ENCODE peak calls at places on chromosomes 11 and 22, in six cellular contexts. U, W, V, D, Z and B are unnamed samples.

GRCh38 chr11:95375451-95375850 is 144.4 kb upstream of the SESN3 start:
- DNase-seq in U (no peak), W (peak), V (no peak), D (no peak), Z (no peak), B (no peak)

GRCh38 chr11:34149786-34150185 is 44.4 kb downstream of the NAT10 start:
- DNase-seq in U (no peak), W (no peak), V (no peak), D (no peak), Z (no peak), B (no peak)

GRCh38 chr11:37511425-37511933 is 913.4 kb upstream of the RAG2 start:
- DNase-seq in U (peak), W (peak), V (no peak), D (no peak), Z (no peak), B (peak)

GRCh38 chr22:17744430-17744829 is 29.8 kb downstream of the BID start:
- DNase-seq in U (no peak), W (no peak), V (no peak), D (no peak), Z (no peak), B (no peak)

GRCh38 chr11:32137263-32137662 is 46.4 kb downstream of the RCN1 start:
- DNase-seq in U (peak), W (peak), V (peak), D (no peak), Z (no peak), B (peak)

GRCh38 chr11:9535189-9535781 is 38.2 kb upstream of the WEE1 start:
- DNase-seq in U (peak), W (peak), V (no peak), D (peak), Z (peak), B (peak)

GRCh38 chr22:40451230-40451629 is 80.8 kb downstream of the SGSM3 start:
- DNase-seq in U (no peak), W (no peak), V (no peak), D (no peak), Z (no peak), B (no peak)

GRCh38 chr22:32204856-32205722 is at the start of gene RFPL2:
- DNase-seq in U (peak), W (peak), V (no peak), D (peak), Z (peak), B (peak)

GRCh38 chr22:36368359-36368983 is 19.3 kb downstream of the MYH9 start:
- DNase-seq in U (peak), W (peak), V (no peak), D (no peak), Z (no peak), B (peak)

GRCh38 chr11:58567889-58568512 is 7.7 kb downstream of the LPXN start:
- DNase-seq in U (peak), W (peak), V (no peak), D (no peak), Z (peak), B (peak)

GRCh38 chr11:88353835-88354496 is 16.4 kb upstream of the CTSC start:
- DNase-seq in U (no peak), W (no peak), V (no peak), D (no peak), Z (no peak), B (no peak)

GRCh38 chr11:359181-359714 is 10.1 kb upstream of the B4GALNT4 start:
- DNase-seq in U (peak), W (no peak), V (no peak), D (no peak), Z (no peak), B (peak)

GRCh38 chr22:35648066-35649025 is at the start of gene APOL6:
- DNase-seq in U (peak), W (peak), V (peak), D (no peak), Z (peak), B (peak)

GRCh38 chr11:103338621-103339484 is 229.6 kb downstream of the DYNC2H1 start:
- DNase-seq in U (no peak), W (peak), V (peak), D (no peak), Z (no peak), B (peak)

GRCh38 chr11:67271548-67272284 is 5.4 kb downstream of the GRK2 start:
- DNase-seq in U (no peak), W (no peak), V (no peak), D (peak), Z (no peak), B (no peak)

GRCh38 chr11:111373590-111373989 is 5.5 kb downstream of the POU2AF1 start:
- DNase-seq in U (no peak), W (no peak), V (no peak), D (no peak), Z (no peak), B (no peak)

GRCh38 chr22:46537221-46537945 is at the start of gene CELSR1:
- DNase-seq in U (peak), W (peak), V (no peak), D (peak), Z (no peak), B (no peak)

GRCh38 chr11:73334244-73335203 is 26.4 kb downstream of the ARHGEF17 start:
- DNase-seq in U (peak), W (peak), V (no peak), D (no peak), Z (peak), B (peak)

GRCh38 chr11:72239296-72239848 is 4.6 kb downstream of the PHOX2A start:
- DNase-seq in U (no peak), W (peak), V (no peak), D (peak), Z (no peak), B (no peak)

GRCh38 chr11:58905716-58906547 is 33.4 kb upstream of the GLYATL1 start:
- DNase-seq in U (peak), W (peak), V (peak), D (no peak), Z (peak), B (peak)

GRCh38 chr11:10809373-10810199 is 860 bp upstream of the EIF4G2 start:
- DNase-seq in U (peak), W (peak), V (no peak), D (no peak), Z (peak), B (peak)

GRCh38 chr11:47393163-47394049 is 15.0 kb upstream of the SLC39A13 start:
- DNase-seq in U (no peak), W (peak), V (no peak), D (peak), Z (peak), B (peak)

GRCh38 chr11:33868646-33869461 is 23.0 kb downstream of the LMO2 start:
- DNase-seq in U (no peak), W (no peak), V (no peak), D (no peak), Z (no peak), B (no peak)

GRCh38 chr11:19164230-19164855 is 37.4 kb downstream of the CSRP3 start:
- DNase-seq in U (no peak), W (no peak), V (no peak), D (no peak), Z (no peak), B (no peak)

GRCh38 chr11:110159491-110159890 is 66.3 kb downstream of the ZC3H12C start:
- DNase-seq in U (no peak), W (no peak), V (no peak), D (no peak), Z (no peak), B (peak)

GRCh38 chr22:40628354-40629042 is 8.0 kb downstream of the MRTFA start:
- DNase-seq in U (peak), W (peak), V (no peak), D (peak), Z (no peak), B (peak)

GRCh38 chr22:46976598-46976997 is 214.1 kb downstream of the TBC1D22A start:
- DNase-seq in U (no peak), W (no peak), V (no peak), D (no peak), Z (no peak), B (no peak)

GRCh38 chr11:47288066-47288465 is 18.1 kb downstream of the MADD start:
- DNase-seq in U (no peak), W (no peak), V (no peak), D (no peak), Z (no peak), B (no peak)

GRCh38 chr11:109197656-109198055 is 224.3 kb upstream of the C11orf87 start:
- DNase-seq in U (peak), W (peak), V (no peak), D (no peak), Z (no peak), B (peak)

GRCh38 chr22:40431021-40431420 is 60.6 kb downstream of the SGSM3 start:
- DNase-seq in U (no peak), W (no peak), V (no peak), D (no peak), Z (no peak), B (no peak)

GRCh38 chr11:42762348-42762747 is 549.4 kb upstream of the API5 start:
- DNase-seq in U (no peak), W (no peak), V (no peak), D (no peak), Z (no peak), B (no peak)

GRCh38 chr11:112881461-112881860 is 79.8 kb upstream of the NCAM1 start:
- DNase-seq in U (peak), W (peak), V (no peak), D (peak), Z (peak), B (peak)

GRCh38 chr22:23838686-23839468 is at the start of gene DERL3:
- DNase-seq in U (peak), W (peak), V (peak), D (peak), Z (peak), B (peak)

GRCh38 chr11:13338437-13339069 is 61.0 kb downstream of the BMAL1 start:
- DNase-seq in U (peak), W (no peak), V (no peak), D (no peak), Z (no peak), B (peak)

GRCh38 chr11:59776210-59777066 is 21.3 kb downstream of the STX3 start:
- DNase-seq in U (peak), W (peak), V (peak), D (no peak), Z (peak), B (peak)

GRCh38 chr11:132058211-132058772 is 687.9 kb downstream of the NTM start:
- DNase-seq in U (no peak), W (peak), V (peak), D (no peak), Z (no peak), B (peak)

GRCh38 chr11:84420261-84420660 is 1134.1 kb upstream of the CCDC90B start:
- DNase-seq in U (no peak), W (peak), V (peak), D (no peak), Z (no peak), B (no peak)

GRCh38 chr11:2828585-2829330 is 56.8 kb downstream of the CDKN1C start:
- DNase-seq in U (no peak), W (no peak), V (no peak), D (no peak), Z (no peak), B (no peak)